ENCODE peak calls at places on chromosomes 13 and 19, in six cellular contexts. S is H1, Q is fibroblast of lung, X is GM23338, J is neural progenitor cell, V is GM12878. Y is an unnamed sample.

GRCh38 chr13:24694907-24695306 is 14.7 kb downstream of the ATP12A start:
- DNase-seq in S (no peak), Q (no peak), X (no peak), J (no peak), V (no peak), Y (no peak)

GRCh38 chr19:36079389-36079788 is 24.7 kb downstream of the WDR62 start:
- DNase-seq in S (no peak), Q (no peak), X (no peak), J (no peak), V (no peak), Y (no peak)

GRCh38 chr19:54673222-54673621 is 10.4 kb downstream of the LILRB4 start:
- DNase-seq in S (no peak), Q (no peak), X (no peak), J (no peak), V (no peak), Y (no peak)

GRCh38 chr13:71514900-71515598 is 352.0 kb downstream of the DACH1 start:
- DNase-seq in S (no peak), Q (no peak), X (no peak), J (no peak), V (no peak), Y (no peak)

GRCh38 chr19:8641908-8642547 is 11.6 kb downstream of the NFILZ start:
- DNase-seq in S (no peak), Q (peak), X (peak), J (peak), V (no peak), Y (peak)

GRCh38 chr19:7853760-7854107 is 20.5 kb downstream of the PRR36 start:
- DNase-seq in S (no peak), Q (no peak), X (no peak), J (no peak), V (no peak), Y (no peak)

GRCh38 chr13:113955691-113956090 is 18.2 kb downstream of the C13orf46 start:
- DNase-seq in S (no peak), Q (no peak), X (no peak), J (no peak), V (no peak), Y (no peak)

GRCh38 chr19:1851581-1852293 is 3.5 kb upstream of the REXO1 start:
- DNase-seq in S (no peak), Q (no peak), X (peak), J (no peak), V (no peak), Y (no peak)

GRCh38 chr13:113140677-113141590 is 17.5 kb upstream of the PROZ start:
- DNase-seq in S (no peak), Q (no peak), X (no peak), J (no peak), V (no peak), Y (no peak)

GRCh38 chr13:29859971-29860370 is 9.6 kb upstream of the UBL3 start:
- DNase-seq in S (no peak), Q (peak), X (no peak), J (no peak), V (no peak), Y (no peak)

GRCh38 chr13:30464496-30465351 is 1.0 kb downstream of the HMGB1 start:
- DNase-seq in S (peak), Q (peak), X (peak), J (peak), V (no peak), Y (peak)

GRCh38 chr13:100828226-100828625 is 153.6 kb upstream of the TMTC4 start:
- DNase-seq in S (no peak), Q (no peak), X (peak), J (peak), V (no peak), Y (no peak)

GRCh38 chr13:74036373-74036772 is 97.8 kb downstream of the KLF12 start:
- DNase-seq in S (no peak), Q (no peak), X (peak), J (no peak), V (no peak), Y (peak)

GRCh38 chr13:106205871-106206270 is 329.6 kb downstream of the EFNB2 start:
- DNase-seq in S (no peak), Q (no peak), X (peak), J (no peak), V (no peak), Y (no peak)

GRCh38 chr13:86464193-86464592 is 665.0 kb upstream of the SLITRK6 start:
- DNase-seq in S (no peak), Q (peak), X (peak), J (peak), V (no peak), Y (no peak)

GRCh38 chr19:55695511-55696290 is 20.7 kb downstream of the EPN1 start:
- DNase-seq in S (no peak), Q (no peak), X (no peak), J (no peak), V (no peak), Y (no peak)

GRCh38 chr19:42184401-42184861 is 33.0 kb downstream of the DEDD2 start:
- DNase-seq in S (peak), Q (peak), X (peak), J (peak), V (no peak), Y (peak)

GRCh38 chr13:105121221-105121620 is 1414.2 kb downstream of the EFNB2 start:
- DNase-seq in S (no peak), Q (no peak), X (no peak), J (no peak), V (no peak), Y (no peak)

GRCh38 chr13:98476538-98476966 is 100.4 kb downstream of the STK24 start:
- DNase-seq in S (no peak), Q (peak), X (peak), J (no peak), V (peak), Y (peak)

GRCh38 chr19:38055655-38056521 is 148.9 kb downstream of the SIPA1L3 start:
- DNase-seq in S (peak), Q (no peak), X (peak), J (peak), V (no peak), Y (no peak)

GRCh38 chr19:31664997-31665396 is 315.8 kb upstream of the TSHZ3 start:
- DNase-seq in S (no peak), Q (no peak), X (no peak), J (no peak), V (no peak), Y (no peak)

GRCh38 chr13:26772531-26772930 is 11.9 kb upstream of the GPR12 start:
- DNase-seq in S (no peak), Q (no peak), X (no peak), J (no peak), V (no peak), Y (no peak)

GRCh38 chr19:4909172-4909896 is at the start of gene UHRF1:
- DNase-seq in S (peak), Q (no peak), X (peak), J (peak), V (no peak), Y (no peak)

GRCh38 chr19:40445945-40446784 is 2.0 kb upstream of the SERTAD3 start:
- DNase-seq in S (peak), Q (no peak), X (peak), J (peak), V (no peak), Y (peak)

GRCh38 chr13:25733061-25733491 is 318.7 kb downstream of the SHISA2 start:
- DNase-seq in S (no peak), Q (no peak), X (no peak), J (no peak), V (no peak), Y (no peak)

GRCh38 chr13:21344662-21345176 is 114.4 kb downstream of the ZDHHC20 start:
- DNase-seq in S (no peak), Q (no peak), X (no peak), J (no peak), V (no peak), Y (no peak)

GRCh38 chr13:50410921-50411712 is 395.9 kb downstream of the KCNRG start:
- DNase-seq in S (no peak), Q (peak), X (no peak), J (no peak), V (no peak), Y (peak)

GRCh38 chr13:51745236-51745635 is 58.7 kb downstream of the DHRS12 start:
- DNase-seq in S (no peak), Q (no peak), X (no peak), J (no peak), V (no peak), Y (no peak)

GRCh38 chr13:111049791-111050538 is 65.1 kb upstream of the ARHGEF7 start:
- DNase-seq in S (peak), Q (peak), X (peak), J (peak), V (no peak), Y (peak)

GRCh38 chr19:53019684-53020083 is 6.0 kb downstream of the ERVV-1 start:
- DNase-seq in S (peak), Q (no peak), X (peak), J (peak), V (no peak), Y (no peak)

GRCh38 chr13:112807653-112808376 is 118.0 kb downstream of the ATP11A start:
- DNase-seq in S (no peak), Q (no peak), X (no peak), J (no peak), V (no peak), Y (no peak)

GRCh38 chr19:34926685-34927375 is at the start of gene ZNF30:
- DNase-seq in S (peak), Q (peak), X (peak), J (peak), V (peak), Y (peak)
- TF ChIP-seq EZH2 in S (no peak), Q (no peak), X (no peak), J (no peak), V (no peak), Y (no peak)

DNA sequence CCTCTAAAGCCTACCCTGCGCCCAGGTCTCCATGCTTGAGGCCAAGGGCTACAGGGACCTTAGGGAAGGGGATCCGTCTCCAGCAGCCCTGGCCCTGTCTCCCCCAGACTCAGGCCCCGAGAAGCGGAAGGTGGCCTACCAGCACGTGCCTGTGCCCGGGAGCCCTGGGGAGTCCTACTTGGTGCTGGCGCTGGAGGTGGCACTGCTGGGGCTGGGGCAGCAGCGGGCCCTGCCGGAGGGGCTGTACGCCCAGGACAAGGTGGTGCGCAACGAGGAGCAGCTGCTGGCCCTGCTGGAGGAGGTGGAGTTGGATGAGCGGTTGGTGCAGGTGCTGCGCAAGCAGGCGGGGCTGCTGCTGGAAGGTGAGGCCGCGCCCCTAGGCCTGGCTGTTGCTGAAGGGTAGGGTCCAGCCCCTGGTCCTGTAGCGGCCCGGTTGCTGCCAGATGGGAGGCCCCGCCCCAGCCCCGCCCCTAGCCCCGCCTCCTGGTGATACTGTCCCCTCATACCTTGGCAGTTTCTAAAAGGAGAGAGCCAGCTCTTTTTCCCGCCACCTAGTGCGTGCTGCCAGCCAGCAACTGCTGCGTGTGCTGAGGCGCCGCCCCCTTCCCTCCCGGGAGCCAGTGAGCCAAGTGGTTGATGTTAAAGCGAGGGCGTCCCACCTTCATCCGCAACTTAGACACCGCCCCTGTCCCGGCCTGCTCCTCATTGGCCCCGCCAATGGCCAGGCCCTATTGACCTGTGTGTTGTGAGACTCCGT is 22.6 kb downstream of the ZSWIM4 start:
- DNase-seq in S (peak), Q (no peak), X (peak), J (peak), V (no peak), Y (no peak)
- H3K27ac ChIP-seq in S (peak), Q (no peak), X (peak), J (peak), V (no peak), Y (no peak)

GRCh38 chr13:62997696-62998095 is 1582.0 kb upstream of the PCDH20 start:
- DNase-seq in S (no peak), Q (no peak), X (no peak), J (no peak), V (no peak), Y (no peak)

GRCh38 chr13:62997038-62997619 is 1581.5 kb upstream of the PCDH20 start:
- DNase-seq in S (no peak), Q (no peak), X (no peak), J (no peak), V (no peak), Y (no peak)
- H3K4me2 ChIP-seq in S (no peak), Q (no peak), X (no peak), J (no peak), V (no peak), Y (no peak)

GRCh38 chr19:12884627-12884925 is 2.4 kb downstream of the KLF1 start:
- DNase-seq in S (no peak), Q (no peak), X (no peak), J (no peak), V (no peak), Y (no peak)

GRCh38 chr19:12886943-12887747 is at the start of gene KLF1:
- DNase-seq in S (no peak), Q (no peak), X (no peak), J (no peak), V (no peak), Y (peak)

GRCh38 chr19:12885749-12886706 is 973 bp downstream of the KLF1 start:
- DNase-seq in S (peak), Q (no peak), X (peak), J (peak), V (no peak), Y (peak)

GRCh38 chr19:12884202-12884601 is 2.8 kb downstream of the KLF1 start:
- DNase-seq in S (no peak), Q (no peak), X (no peak), J (no peak), V (no peak), Y (no peak)

GRCh38 chr19:12884926-12885748 is 1.9 kb downstream of the KLF1 start:
- DNase-seq in S (peak), Q (peak), X (peak), J (peak), V (peak), Y (peak)
- TF ChIP-seq EZH2 in S (no peak), Q (no peak), X (no peak), J (peak), V (no peak), Y (no peak)

Y was measured in PC-9.